ENCODE peak calls at places on chromosomes 5 and 9, in ten cellular contexts. P, Z, V, H, O, N, B, U, W and C are unnamed samples.
A peak's percentile ranks its signal among the peaks of the same experiment; 100 is the strongest.

GRCh38 chr5:133981714-133982113 is 13.3 kb upstream of the C5orf15 start:
- DNase-seq in P (no peak), Z (no peak), V (no peak), H (no peak), O (no peak), N (no peak), B (no peak), U (no peak), W (no peak), C (no peak)

GRCh38 chr9:20621553-20622329 is 558 bp downstream of the MLLT3 start:
- DNase-seq in P (peak; percentile 54), Z (peak; percentile 82), V (peak; percentile 62), H (peak; percentile 56), O (no peak), N (peak; percentile 67), B (peak; percentile 60), U (peak; percentile 49), W (peak; percentile 66), C (no peak)

GRCh38 chr9:4228606-4229005 is 71.3 kb downstream of the GLIS3 start:
- DNase-seq in P (no peak), Z (no peak), V (peak; percentile 10), H (no peak), O (peak; percentile 25), N (no peak), B (no peak), U (no peak), W (peak; percentile 50), C (no peak)

GRCh38 chr5:173741729-173742431 is 125.4 kb upstream of the BOD1 start:
- DNase-seq in P (no peak), Z (no peak), V (no peak), H (no peak), O (no peak), N (no peak), B (no peak), U (no peak), W (no peak), C (no peak)

GRCh38 chr9:90854637-90855036 is 53.0 kb downstream of the SYK start:
- DNase-seq in P (no peak), Z (no peak), V (no peak), H (no peak), O (no peak), N (no peak), B (no peak), U (no peak), W (no peak), C (no peak)

GRCh38 chr5:137647401-137647800 is 88.5 kb downstream of the KLHL3 start:
- DNase-seq in P (no peak), Z (no peak), V (no peak), H (no peak), O (no peak), N (no peak), B (no peak), U (no peak), W (no peak), C (no peak)

GRCh38 chr9:92176800-92177185 is 61.6 kb upstream of the SPTLC1 start:
- DNase-seq in P (no peak), Z (no peak), V (no peak), H (no peak), O (no peak), N (no peak), B (no peak), U (no peak), W (no peak), C (no peak)

GRCh38 chr9:14173730-14174129 is 140.2 kb downstream of the NFIB start:
- DNase-seq in P (no peak), Z (no peak), V (no peak), H (no peak), O (no peak), N (no peak), B (peak; percentile 35), U (no peak), W (no peak), C (no peak)

GRCh38 chr5:151082976-151083651 is 2.3 kb upstream of the TNIP1 start:
- DNase-seq in P (no peak), Z (no peak), V (no peak), H (peak; percentile 73), O (no peak), N (no peak), B (peak; percentile 69), U (peak; percentile 35), W (no peak), C (no peak)

GRCh38 chr9:124218438-124219289 is 39.1 kb upstream of the NEK6 start:
- DNase-seq in P (no peak), Z (peak; percentile 70), V (no peak), H (peak; percentile 72), O (peak; percentile 64), N (no peak), B (peak; percentile 68), U (no peak), W (peak; percentile 75), C (no peak)

GRCh38 chr5:177089825-177090641 is 3.3 kb downstream of the FGFR4 start:
- DNase-seq in P (no peak), Z (no peak), V (no peak), H (no peak), O (no peak), N (no peak), B (no peak), U (no peak), W (no peak), C (no peak)

GRCh38 chr5:45542421-45542820 is 153.8 kb downstream of the HCN1 start:
- DNase-seq in P (no peak), Z (no peak), V (peak; percentile 8), H (no peak), O (no peak), N (no peak), B (no peak), U (no peak), W (no peak), C (no peak)

GRCh38 chr5:1335540-1336095 is 9.3 kb downstream of the CLPTM1L start:
- DNase-seq in P (no peak), Z (no peak), V (no peak), H (no peak), O (no peak), N (no peak), B (no peak), U (no peak), W (no peak), C (no peak)

GRCh38 chr9:38417003-38417965 is 7.0 kb downstream of the IGFBPL1 start:
- DNase-seq in P (no peak), Z (no peak), V (peak; percentile 78), H (peak; percentile 38), O (no peak), N (no peak), B (peak; percentile 40), U (no peak), W (no peak), C (no peak)

GRCh38 chr5:32311404-32312193 is 1.1 kb downstream of the MTMR12 start:
- DNase-seq in P (no peak), Z (no peak), V (peak; percentile 74), H (no peak), O (no peak), N (no peak), B (no peak), U (no peak), W (no peak), C (no peak)

GRCh38 chr5:61687371-61687770 is 355.3 kb downstream of the ZSWIM6 start:
- DNase-seq in P (no peak), Z (no peak), V (no peak), H (no peak), O (no peak), N (no peak), B (no peak), U (no peak), W (peak; percentile 30), C (no peak)

GRCh38 chr9:76188905-76189304 is 205.3 kb downstream of the RFK start:
- DNase-seq in P (no peak), Z (no peak), V (no peak), H (no peak), O (no peak), N (no peak), B (no peak), U (no peak), W (no peak), C (no peak)

GRCh38 chr5:81268797-81269196 is 32.6 kb upstream of the ZCCHC9 start:
- DNase-seq in P (peak; percentile 66), Z (no peak), V (no peak), H (peak; percentile 33), O (peak; percentile 64), N (no peak), B (no peak), U (no peak), W (peak; percentile 89), C (peak; percentile 61)

GRCh38 chr5:19497229-19497815 is 490.7 kb downstream of the CDH18 start:
- DNase-seq in P (no peak), Z (no peak), V (no peak), H (no peak), O (no peak), N (no peak), B (no peak), U (no peak), W (no peak), C (no peak)

GRCh38 chr5:53874409-53874808 is 314.0 kb downstream of the NDUFS4 start:
- DNase-seq in P (no peak), Z (no peak), V (peak; percentile 59), H (no peak), O (peak; percentile 30), N (no peak), B (no peak), U (no peak), W (peak; percentile 19), C (no peak)

GRCh38 chr5:143435207-143435657 is 31.7 kb upstream of the NR3C1 start:
- DNase-seq in P (no peak), Z (no peak), V (peak; percentile 14), H (no peak), O (no peak), N (no peak), B (no peak), U (no peak), W (peak; percentile 29), C (no peak)

GRCh38 chr9:18010492-18010891 is 431.6 kb downstream of the SH3GL2 start:
- DNase-seq in P (no peak), Z (no peak), V (no peak), H (no peak), O (no peak), N (no peak), B (no peak), U (no peak), W (no peak), C (no peak)

GRCh38 chr9:127865645-127866464 is 11.4 kb upstream of the ENG start:
- DNase-seq in P (no peak), Z (no peak), V (no peak), H (no peak), O (no peak), N (no peak), B (no peak), U (no peak), W (no peak), C (no peak)

GRCh38 chr5:107104040-107104773 is 566.5 kb downstream of the EFNA5 start:
- DNase-seq in P (no peak), Z (no peak), V (no peak), H (no peak), O (no peak), N (no peak), B (no peak), U (no peak), W (no peak), C (no peak)

GRCh38 chr9:15889555-15889954 is 336.7 kb downstream of the CCDC171 start:
- DNase-seq in P (no peak), Z (no peak), V (peak; percentile 21), H (no peak), O (no peak), N (no peak), B (no peak), U (no peak), W (peak; percentile 81), C (no peak)

GRCh38 chr5:133509742-133510079 is 102.6 kb downstream of the FSTL4 start:
- DNase-seq in P (no peak), Z (no peak), V (no peak), H (no peak), O (no peak), N (no peak), B (no peak), U (no peak), W (no peak), C (no peak)

GRCh38 chr9:8489845-8490244 is 690.3 kb upstream of the DMAC1 start:
- DNase-seq in P (no peak), Z (no peak), V (no peak), H (no peak), O (no peak), N (no peak), B (no peak), U (no peak), W (no peak), C (no peak)

GRCh38 chr5:132787076-132787475 is 10.0 kb upstream of the SEPTIN8 start:
- DNase-seq in P (no peak), Z (no peak), V (no peak), H (no peak), O (no peak), N (no peak), B (no peak), U (no peak), W (peak; percentile 73), C (no peak)